ENCODE peak calls at places on chromosomes 6 and 20, in five cellular contexts. B is aorta, N is SJCRH30, G is breast epithelium, V is A549. D is an unnamed sample.
A peak's percentile ranks its signal among the peaks of the same experiment; 100 is the strongest.

GRCh38 chr6:23002044-23002619 is 432.8 kb downstream of the HDGFL1 start:
- DNase-seq in B (no peak), G (no peak), V (no peak), N (no peak), D (no peak)

GRCh38 chr6:121183742-121184141 is 150.5 kb downstream of the TBC1D32 start:
- DNase-seq in B (no peak), N (no peak), G (no peak), V (no peak), D (no peak)

GRCh38 chr20:9515761-9516657 is 1.6 kb downstream of the LAMP5 start:
- DNase-seq in G (no peak), N (no peak), V (no peak), B (no peak), D (no peak)

GRCh38 chr6:43274916-43275597 is 23.0 kb upstream of the SLC22A7 start:
- DNase-seq in N (no peak), B (no peak), V (no peak), G (no peak), D (no peak)

GRCh38 chr6:62652692-62653328 is 366.8 kb upstream of the KHDRBS2 start:
- DNase-seq in B (no peak), N (no peak), G (no peak), V (no peak), D (no peak)

GRCh38 chr6:79188885-79189505 is 45.5 kb downstream of the HMGN3 start:
- DNase-seq in G (no peak), B (no peak), N (no peak), V (no peak), D (no peak)

GRCh38 chr6:17022604-17023003 is 79.2 kb upstream of the STMND1 start:
- DNase-seq in V (no peak), G (no peak), N (no peak), B (no peak), D (no peak)

GRCh38 chr6:131349199-131349598 is 213.9 kb downstream of the AKAP7 start:
- DNase-seq in V (no peak), B (no peak), G (no peak), N (no peak), D (no peak)

GRCh38 chr20:61760321-61761112 is 305.2 kb downstream of the TAF4 start:
- DNase-seq in N (no peak), B (peak; percentile 61), V (no peak), G (peak; percentile 25), D (no peak)

GRCh38 chr6:82006027-82006738 is 241.4 kb downstream of the IBTK start:
- DNase-seq in B (peak; percentile 39), G (no peak), N (peak; percentile 25), V (no peak), D (no peak)

GRCh38 chr6:82118150-82118562 is 129.4 kb downstream of the IBTK start:
- DNase-seq in N (no peak), G (no peak), V (no peak), B (no peak), D (no peak)

GRCh38 chr20:60055740-60056139 is 97.5 kb downstream of the CDH26 start:
- DNase-seq in G (no peak), B (peak; percentile 76), V (no peak), N (no peak), D (peak; percentile 75)

GRCh38 chr6:161101517-161101916 is 109.9 kb downstream of the MAP3K4 start:
- DNase-seq in N (peak; percentile 31), V (no peak), B (no peak), G (no peak), D (no peak)

GRCh38 chr6:158008894-158009891 is 27.5 kb downstream of the SYNJ2 start:
- DNase-seq in V (no peak), B (peak; percentile 76), N (peak; percentile 65), G (peak; percentile 78), D (no peak)

GRCh38 chr6:33143113-33143760 is 49.0 kb downstream of the COL11A2 start:
- DNase-seq in V (no peak), G (no peak), B (no peak), N (no peak), D (no peak)

GRCh38 chr6:37994238-37994637 is 174.7 kb downstream of the ZFAND3 start:
- DNase-seq in N (no peak), G (no peak), V (no peak), B (no peak), D (no peak)

GRCh38 chr6:33592595-33593413 is 12.7 kb upstream of the BAK1 start:
- DNase-seq in N (no peak), G (no peak), V (no peak), B (no peak), D (no peak)

GRCh38 chr6:48426636-48427035 is 315.6 kb upstream of the PTCHD4 start:
- DNase-seq in V (no peak), G (no peak), B (no peak), N (no peak), D (no peak)

DNA sequence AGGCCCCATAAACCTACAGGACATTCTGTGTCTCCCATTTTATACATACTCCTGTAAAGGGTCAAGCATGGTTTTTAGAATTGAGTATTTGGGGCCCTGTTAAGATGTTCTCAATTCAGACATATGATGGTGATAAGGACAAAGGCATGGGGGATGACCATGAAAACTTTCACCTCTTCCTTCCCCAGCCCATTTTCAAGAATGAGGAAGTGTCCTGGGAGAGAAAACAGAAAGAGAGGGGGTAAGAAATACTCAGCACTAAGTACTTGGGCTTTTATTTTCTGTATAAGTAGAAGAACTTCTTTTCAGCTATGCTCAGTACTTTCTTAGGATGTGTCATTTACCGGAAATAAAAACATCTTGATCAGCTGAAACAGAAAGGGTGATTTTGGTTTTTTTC is 10.8 kb upstream of the MBOAT1 start:
- DNase-seq in B (no peak), V (no peak), N (no peak), G (no peak), D (no peak)
- H3K27ac ChIP-seq in B (no peak overlapping the region), V (no peak overlapping the region), N (no peak overlapping the region), G (no peak overlapping the region), D (no peak overlapping the region)

GRCh38 chr6:35170166-35170565 is 29.0 kb upstream of the TCP11 start:
- DNase-seq in N (no peak), G (no peak), B (no peak), V (no peak), D (no peak)
- H3K27ac ChIP-seq in N (no peak overlapping the region), G (no peak overlapping the region), B (no peak overlapping the region), V (no peak overlapping the region), D (no peak overlapping the region)

DNA sequence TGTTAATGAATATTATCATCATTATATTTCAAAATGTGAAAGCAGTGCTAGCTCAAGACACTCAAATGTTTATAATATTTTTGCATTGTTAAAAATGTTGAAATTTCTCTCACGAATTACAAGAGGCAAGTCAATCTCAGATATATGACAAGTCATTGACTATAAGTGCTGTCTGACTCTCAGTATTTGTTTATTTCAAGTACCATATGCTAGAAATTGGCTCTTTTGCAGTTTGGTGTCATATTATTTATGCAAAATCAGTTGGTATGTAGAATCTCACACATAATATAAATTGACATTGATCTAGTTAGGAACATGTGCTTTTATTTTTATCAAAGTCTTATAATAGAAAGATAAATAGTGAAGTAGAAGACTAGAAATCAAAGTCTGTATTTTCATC is 300.1 kb downstream of the LAMA2 start:
- DNase-seq in N (no peak), B (no peak), G (no peak), V (no peak), D (no peak)
- H3K27ac ChIP-seq in N (no peak overlapping the region), B (no peak overlapping the region), G (no peak overlapping the region), V (no peak overlapping the region), D (no peak overlapping the region)

DNA sequence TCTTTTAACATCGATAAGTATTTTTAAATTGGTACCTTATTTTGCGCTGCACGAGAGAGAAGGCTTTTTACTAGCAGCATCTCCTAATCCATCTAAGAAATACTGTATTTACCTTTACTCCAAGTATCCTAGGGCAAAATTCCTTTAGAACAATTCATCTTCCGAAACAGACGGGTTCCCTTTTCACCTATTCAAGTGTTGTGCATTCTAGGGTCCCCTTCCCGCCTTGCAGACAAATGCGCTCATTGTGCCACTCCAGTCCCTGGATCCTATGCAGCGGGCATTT is 735 bp upstream of the SCAF8 start:
- DNase-seq in B (no peak), N (peak; percentile 75), G (no peak), V (no peak), D (no peak)
- H3K27ac ChIP-seq in B (no peak overlapping the region), N (peak overlapping the region; percentile 99), G (peak overlapping the region; percentile 100), V (peak overlapping the region; percentile 96), D (peak overlapping the region; percentile 100)

DNA sequence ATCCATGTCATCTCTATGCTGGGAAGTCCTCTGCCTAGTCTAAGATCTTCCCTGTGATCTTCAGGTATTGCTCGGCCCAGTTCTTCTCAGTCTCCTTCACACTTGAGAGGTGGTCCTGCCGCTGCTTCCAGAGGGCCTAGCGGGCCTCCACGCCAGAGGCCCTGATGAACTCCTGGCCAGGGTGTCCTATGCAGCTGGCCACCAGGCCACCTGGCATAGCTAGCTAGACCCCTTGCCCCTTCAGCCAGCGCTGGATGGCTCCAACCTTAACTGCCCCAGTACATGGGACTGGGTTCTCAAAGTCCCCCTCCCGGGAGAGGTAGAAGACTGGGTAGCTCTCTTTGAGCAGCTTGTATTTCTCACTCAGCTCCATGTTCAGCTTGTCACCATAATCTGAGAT is 81.1 kb downstream of the ZFP64 start:
- DNase-seq in B (no peak), N (no peak), G (no peak), V (no peak), D (no peak)
- H3K27ac ChIP-seq in B (no peak overlapping the region), N (no peak overlapping the region), G (no peak overlapping the region), V (no peak overlapping the region), D (no peak overlapping the region)

DNA sequence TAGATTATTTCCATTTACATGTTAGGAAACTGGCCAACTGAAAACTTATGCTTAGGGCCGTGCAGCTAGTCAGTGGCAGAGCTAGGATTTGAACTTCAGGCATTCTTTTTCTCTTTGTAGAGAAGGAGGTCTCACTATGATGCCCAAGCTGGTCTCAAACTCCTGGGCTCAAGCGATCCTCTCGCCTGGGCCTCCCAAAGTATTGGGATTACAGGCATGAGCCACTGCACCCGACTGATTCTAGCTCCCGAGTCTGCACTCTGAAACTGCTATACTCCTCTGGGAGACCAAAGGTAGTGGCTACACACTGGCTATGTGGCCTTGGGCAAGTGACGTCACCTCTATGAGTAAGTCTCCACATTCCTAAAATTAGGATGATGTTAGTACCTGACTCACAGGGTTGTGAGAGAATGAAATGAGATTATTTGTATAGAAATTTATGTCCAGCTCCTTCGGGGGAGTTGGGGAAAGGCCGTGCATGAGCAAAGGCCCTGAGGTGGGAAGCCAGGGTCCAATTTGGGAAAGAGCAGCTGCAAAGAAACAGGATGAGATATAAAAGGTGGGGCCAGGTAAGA is 6.4 kb downstream of the PLTP start:
- DNase-seq in G (no peak), N (no peak), V (peak; percentile 52), B (no peak), D (no peak)
- H3K27ac ChIP-seq in G (no peak overlapping the region), N (no peak overlapping the region), V (peak overlapping the region; percentile 29), B (no peak overlapping the region), D (no peak overlapping the region)

DNA sequence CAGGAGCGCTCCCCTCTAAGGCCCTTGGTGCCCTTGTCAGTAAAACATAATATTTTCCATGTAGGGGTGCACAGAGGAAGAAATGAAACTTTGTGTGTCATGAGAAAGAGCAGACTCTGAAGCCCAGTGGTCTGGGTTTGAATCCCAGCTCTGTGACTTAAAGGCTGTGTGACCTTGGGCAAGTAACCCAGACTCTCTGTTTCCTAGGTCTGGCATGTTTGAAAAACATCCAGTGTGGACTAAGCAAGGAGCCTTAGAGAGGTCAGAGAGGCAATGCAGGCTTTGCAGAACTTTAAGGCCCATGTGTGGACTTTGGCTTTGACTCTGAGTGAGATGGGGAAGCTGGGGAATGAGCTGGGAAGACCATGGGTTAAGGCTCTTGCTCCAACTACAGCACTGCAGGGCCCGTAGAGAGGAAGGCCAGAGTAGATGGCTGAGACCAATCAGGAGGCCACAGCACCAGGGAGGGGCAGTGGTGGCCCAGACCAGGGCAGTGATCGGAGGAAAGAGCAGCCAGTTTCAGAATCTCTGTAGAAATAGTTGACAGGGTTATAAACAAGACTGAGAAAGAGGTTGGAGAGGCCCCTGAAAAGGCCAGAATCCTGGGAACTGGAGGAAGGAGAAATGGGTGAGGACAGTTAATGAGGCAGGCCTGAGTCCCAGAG is 18.2 kb downstream of the ADA start:
- DNase-seq in N (no peak), B (no peak), V (no peak), G (no peak), D (no peak)
- H3K27ac ChIP-seq in N (no peak overlapping the region), B (no peak overlapping the region), V (no peak overlapping the region), G (no peak overlapping the region), D (peak overlapping the region; percentile 55)

D was measured in right atrium auricular region.